ENCODE peak calls at places on chromosomes 5 and 9, in ten cellular contexts. One of them, this sample, is unnamed.

GRCh38 chr5:65359569-65359968 is 122.2 kb downstream of the ADAMTS6 start:
- DNase-seq in omental fat pad: no peak
- DNase-seq in keratinocyte: no peak
- DNase-seq in transverse colon: no peak
- DNase-seq in colonic mucosa: no peak
- DNase-seq in HCT116: no peak
- DNase-seq in endothelial cell: no peak
- DNase-seq in stomach: no peak
- DNase-seq in fibroblast of pulmonary artery: no peak
- DNase-seq in neural crest cell: no peak
- DNase-seq in this sample: no peak

GRCh38 chr9:134052491-134052890 is 15.3 kb downstream of the BRD3 start:
- DNase-seq in omental fat pad: no peak
- DNase-seq in neural crest cell: no peak
- DNase-seq in stomach: no peak
- DNase-seq in keratinocyte: no peak
- DNase-seq in colonic mucosa: no peak
- DNase-seq in transverse colon: no peak
- DNase-seq in endothelial cell: no peak
- DNase-seq in HCT116: no peak
- DNase-seq in fibroblast of pulmonary artery: no peak
- DNase-seq in this sample: no peak

GRCh38 chr5:18420711-18421110 is 786.5 kb downstream of the TAF11L14 start:
- DNase-seq in fibroblast of pulmonary artery: no peak
- DNase-seq in omental fat pad: no peak
- DNase-seq in HCT116: no peak
- DNase-seq in transverse colon: no peak
- DNase-seq in stomach: no peak
- DNase-seq in keratinocyte: no peak
- DNase-seq in colonic mucosa: no peak
- DNase-seq in endothelial cell: no peak
- DNase-seq in neural crest cell: no peak
- DNase-seq in this sample: no peak

GRCh38 chr5:125321654-125322053 is 575.2 kb upstream of the ZNF608 start:
- DNase-seq in omental fat pad: no peak
- DNase-seq in fibroblast of pulmonary artery: no peak
- DNase-seq in transverse colon: no peak
- DNase-seq in HCT116: no peak
- DNase-seq in colonic mucosa: no peak
- DNase-seq in neural crest cell: no peak
- DNase-seq in keratinocyte: no peak
- DNase-seq in stomach: no peak
- DNase-seq in endothelial cell: no peak
- DNase-seq in this sample: no peak

GRCh38 chr9:100590481-100590880 is 12.6 kb downstream of the CAVIN4 start:
- DNase-seq in HCT116: no peak
- DNase-seq in keratinocyte: no peak
- DNase-seq in neural crest cell: no peak
- DNase-seq in colonic mucosa: no peak
- DNase-seq in omental fat pad: no peak
- DNase-seq in stomach: no peak
- DNase-seq in fibroblast of pulmonary artery: peak
- DNase-seq in transverse colon: no peak
- DNase-seq in endothelial cell: no peak
- DNase-seq in this sample: no peak

GRCh38 chr5:154766558-154767281 is 11.5 kb downstream of the LARP1 start:
- DNase-seq in fibroblast of pulmonary artery: no peak
- DNase-seq in HCT116: no peak
- DNase-seq in omental fat pad: no peak
- DNase-seq in colonic mucosa: no peak
- DNase-seq in endothelial cell: no peak
- DNase-seq in keratinocyte: no peak
- DNase-seq in neural crest cell: no peak
- DNase-seq in stomach: no peak
- DNase-seq in transverse colon: no peak
- DNase-seq in this sample: no peak

GRCh38 chr9:96079816-96080215 is 204.3 kb downstream of the ERCC6L2 start:
- DNase-seq in endothelial cell: no peak
- DNase-seq in HCT116: no peak
- DNase-seq in colonic mucosa: no peak
- DNase-seq in fibroblast of pulmonary artery: no peak
- DNase-seq in transverse colon: no peak
- DNase-seq in omental fat pad: no peak
- DNase-seq in keratinocyte: no peak
- DNase-seq in stomach: no peak
- DNase-seq in neural crest cell: no peak
- DNase-seq in this sample: no peak

GRCh38 chr5:137236266-137236665 is 262.9 kb downstream of the SPOCK1 start:
- DNase-seq in neural crest cell: no peak
- DNase-seq in fibroblast of pulmonary artery: no peak
- DNase-seq in keratinocyte: no peak
- DNase-seq in colonic mucosa: no peak
- DNase-seq in HCT116: no peak
- DNase-seq in endothelial cell: no peak
- DNase-seq in transverse colon: no peak
- DNase-seq in omental fat pad: no peak
- DNase-seq in stomach: no peak
- DNase-seq in this sample: no peak

GRCh38 chr9:79384506-79384905 is 187.3 kb upstream of the TLE4 start:
- DNase-seq in transverse colon: no peak
- DNase-seq in HCT116: no peak
- DNase-seq in colonic mucosa: no peak
- DNase-seq in keratinocyte: no peak
- DNase-seq in omental fat pad: no peak
- DNase-seq in endothelial cell: no peak
- DNase-seq in stomach: no peak
- DNase-seq in fibroblast of pulmonary artery: no peak
- DNase-seq in neural crest cell: no peak
- DNase-seq in this sample: no peak

GRCh38 chr9:70683841-70684240 is 269.4 kb upstream of the KLF9 start:
- DNase-seq in stomach: no peak
- DNase-seq in omental fat pad: no peak
- DNase-seq in HCT116: no peak
- DNase-seq in transverse colon: no peak
- DNase-seq in endothelial cell: no peak
- DNase-seq in fibroblast of pulmonary artery: peak
- DNase-seq in keratinocyte: no peak
- DNase-seq in neural crest cell: no peak
- DNase-seq in colonic mucosa: no peak
- DNase-seq in this sample: no peak

GRCh38 chr9:122835313-122835731 is 6.9 kb upstream of the PDCL start:
- DNase-seq in endothelial cell: peak
- DNase-seq in fibroblast of pulmonary artery: no peak
- DNase-seq in colonic mucosa: no peak
- DNase-seq in neural crest cell: no peak
- DNase-seq in transverse colon: no peak
- DNase-seq in HCT116: no peak
- DNase-seq in stomach: no peak
- DNase-seq in keratinocyte: no peak
- DNase-seq in omental fat pad: no peak
- DNase-seq in this sample: no peak

GRCh38 chr5:89187883-89188465 is 305.0 kb upstream of the MEF2C start:
- DNase-seq in HCT116: no peak
- DNase-seq in omental fat pad: no peak
- DNase-seq in keratinocyte: no peak
- DNase-seq in fibroblast of pulmonary artery: no peak
- DNase-seq in endothelial cell: no peak
- DNase-seq in colonic mucosa: no peak
- DNase-seq in neural crest cell: no peak
- DNase-seq in transverse colon: no peak
- DNase-seq in stomach: no peak
- DNase-seq in this sample: no peak

GRCh38 chr9:93464395-93464794 is 11.0 kb upstream of the FAM120AOS start:
- DNase-seq in keratinocyte: no peak
- DNase-seq in stomach: no peak
- DNase-seq in omental fat pad: no peak
- DNase-seq in HCT116: no peak
- DNase-seq in transverse colon: no peak
- DNase-seq in endothelial cell: no peak
- DNase-seq in fibroblast of pulmonary artery: no peak
- DNase-seq in neural crest cell: no peak
- DNase-seq in colonic mucosa: no peak
- DNase-seq in this sample: no peak

GRCh38 chr9:130805510-130806387 is 29.3 kb upstream of the ABL1 start:
- DNase-seq in omental fat pad: no peak
- DNase-seq in keratinocyte: no peak
- DNase-seq in stomach: no peak
- DNase-seq in HCT116: no peak
- DNase-seq in neural crest cell: no peak
- DNase-seq in colonic mucosa: no peak
- DNase-seq in fibroblast of pulmonary artery: no peak
- DNase-seq in endothelial cell: no peak
- DNase-seq in transverse colon: no peak
- DNase-seq in this sample: no peak

DNA sequence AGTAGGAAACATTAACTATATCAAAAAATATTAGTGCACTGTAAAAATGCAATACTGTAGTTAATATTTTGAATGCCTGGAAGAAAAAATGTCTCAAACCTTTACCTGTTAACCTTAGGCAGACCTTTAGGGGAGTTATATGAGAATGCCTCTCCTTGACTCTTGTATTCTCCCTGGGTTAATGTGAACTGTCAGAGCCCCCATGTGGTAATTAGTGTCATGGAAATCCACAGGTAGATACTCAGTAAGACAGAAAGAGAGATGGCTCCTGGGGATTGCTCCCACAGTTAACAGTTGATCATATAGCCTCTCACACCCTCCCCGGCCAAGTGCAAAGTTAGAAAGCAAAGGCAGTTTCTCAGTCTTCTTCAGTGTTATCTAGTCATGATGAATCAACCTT is 742.8 kb downstream of the NR2F1-AS1 start:
- DNase-seq in fibroblast of pulmonary artery: peak
- DNase-seq in stomach: no peak
- DNase-seq in omental fat pad: no peak
- DNase-seq in colonic mucosa: no peak
- DNase-seq in neural crest cell: no peak
- DNase-seq in keratinocyte: no peak
- DNase-seq in transverse colon: no peak
- DNase-seq in HCT116: peak
- DNase-seq in endothelial cell: peak
- DNase-seq in this sample: no peak
- TF ChIP-seq CTCF in fibroblast of pulmonary artery: peak
- TF ChIP-seq CTCF in stomach: no peak
- TF ChIP-seq CTCF in omental fat pad: no peak
- TF ChIP-seq CTCF in colonic mucosa: no peak
- TF ChIP-seq CTCF in neural crest cell: no peak
- TF ChIP-seq CTCF in keratinocyte: no peak
- TF ChIP-seq CTCF in transverse colon: no peak
- TF ChIP-seq CTCF in HCT116: peak
- TF ChIP-seq CTCF in endothelial cell: no peak
- TF ChIP-seq CTCF in this sample: peak

DNA sequence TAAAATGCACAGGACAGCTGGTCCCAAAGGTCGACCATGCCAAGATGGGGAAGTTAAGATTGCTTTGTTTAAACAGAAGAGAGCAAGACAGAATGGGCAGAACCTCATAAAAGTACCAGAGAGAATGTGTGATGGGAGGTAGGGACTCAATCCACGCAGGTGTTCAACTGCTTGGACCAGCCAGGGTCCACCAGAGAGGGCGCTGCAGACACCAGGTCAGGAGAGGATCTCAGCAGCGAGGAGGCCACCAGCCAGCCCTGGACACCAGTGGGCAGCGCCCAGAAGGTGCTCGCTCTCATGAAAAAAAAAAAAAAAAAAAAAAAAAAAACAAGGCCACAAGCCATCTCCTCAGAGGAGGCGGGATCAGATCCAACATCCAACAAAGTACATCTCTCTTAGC is 81.8 kb downstream of the SHC3 start:
- DNase-seq in transverse colon: no peak
- DNase-seq in colonic mucosa: no peak
- DNase-seq in stomach: no peak
- DNase-seq in endothelial cell: no peak
- DNase-seq in keratinocyte: no peak
- DNase-seq in HCT116: no peak
- DNase-seq in fibroblast of pulmonary artery: no peak
- DNase-seq in neural crest cell: no peak
- DNase-seq in omental fat pad: no peak
- DNase-seq in this sample: no peak
- TF ChIP-seq CTCF in transverse colon: no peak
- TF ChIP-seq CTCF in colonic mucosa: no peak
- TF ChIP-seq CTCF in stomach: no peak
- TF ChIP-seq CTCF in endothelial cell: no peak
- TF ChIP-seq CTCF in keratinocyte: no peak
- TF ChIP-seq CTCF in HCT116: no peak
- TF ChIP-seq CTCF in fibroblast of pulmonary artery: no peak
- TF ChIP-seq CTCF in neural crest cell: no peak
- TF ChIP-seq CTCF in omental fat pad: no peak
- TF ChIP-seq CTCF in this sample: no peak

DNA sequence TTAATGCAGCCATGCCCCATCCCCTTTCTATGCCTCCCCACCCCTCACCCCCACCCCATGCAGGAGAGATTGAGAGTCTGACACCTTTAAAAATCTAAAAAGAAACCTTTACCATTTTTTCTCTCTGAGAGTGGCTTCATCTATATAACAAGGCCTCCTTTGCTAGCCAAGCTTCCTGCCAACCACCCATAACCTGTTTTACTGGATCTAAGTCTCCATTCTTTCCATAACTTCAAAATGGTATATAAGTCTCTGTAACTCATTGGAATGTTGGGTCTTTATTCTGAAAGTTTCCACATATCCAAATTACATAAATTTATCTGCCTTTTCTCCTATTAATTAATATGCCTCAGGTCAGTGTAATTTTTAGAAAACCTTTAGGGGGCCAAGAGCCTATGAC is 1174.0 kb downstream of the MAT2B start:
- DNase-seq in stomach: no peak
- DNase-seq in transverse colon: no peak
- DNase-seq in HCT116: no peak
- DNase-seq in omental fat pad: no peak
- DNase-seq in neural crest cell: no peak
- DNase-seq in endothelial cell: no peak
- DNase-seq in fibroblast of pulmonary artery: no peak
- DNase-seq in colonic mucosa: no peak
- DNase-seq in keratinocyte: no peak
- DNase-seq in this sample: no peak
- TF ChIP-seq CTCF in stomach: no peak
- TF ChIP-seq CTCF in transverse colon: no peak
- TF ChIP-seq CTCF in HCT116: no peak
- TF ChIP-seq CTCF in omental fat pad: no peak
- TF ChIP-seq CTCF in neural crest cell: no peak
- TF ChIP-seq CTCF in endothelial cell: no peak
- TF ChIP-seq CTCF in fibroblast of pulmonary artery: no peak
- TF ChIP-seq CTCF in colonic mucosa: no peak
- TF ChIP-seq CTCF in keratinocyte: no peak
- TF ChIP-seq CTCF in this sample: no peak

DNA sequence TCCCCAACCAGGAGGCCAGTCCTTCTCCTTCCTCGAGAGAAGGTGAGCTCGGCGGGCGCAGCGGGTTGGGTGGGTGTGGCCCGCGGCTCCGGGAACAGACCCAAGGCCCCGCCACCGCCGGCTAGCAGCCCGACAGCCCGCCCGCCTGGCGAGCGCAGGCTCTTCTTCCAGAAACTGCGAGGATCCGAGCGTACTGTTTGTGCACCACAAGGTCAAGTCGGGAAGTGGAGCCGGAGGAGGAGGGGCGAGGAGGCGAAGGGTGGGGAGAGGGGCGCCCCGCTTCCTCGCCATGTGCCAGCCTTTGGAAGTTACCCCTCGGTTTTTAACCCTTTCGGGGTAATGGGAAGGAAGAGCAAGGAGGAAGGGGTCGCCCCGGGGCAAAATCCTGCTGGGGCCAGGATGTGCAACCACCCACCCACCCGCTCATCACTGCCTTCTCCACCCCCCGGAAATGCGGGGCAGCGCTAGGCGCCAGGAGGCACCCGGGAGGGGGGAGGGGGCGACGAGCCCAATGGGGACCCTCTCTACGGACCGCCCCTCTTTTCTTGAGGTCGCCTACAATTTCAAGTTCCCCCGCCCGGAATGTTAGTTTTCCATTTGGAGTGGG is 1.1 kb upstream of the JADE2 start:
- DNase-seq in HCT116: no peak
- DNase-seq in fibroblast of pulmonary artery: peak
- DNase-seq in endothelial cell: peak
- DNase-seq in stomach: peak
- DNase-seq in colonic mucosa: peak
- DNase-seq in omental fat pad: peak
- DNase-seq in transverse colon: peak
- DNase-seq in keratinocyte: no peak
- DNase-seq in neural crest cell: peak
- DNase-seq in this sample: peak
- TF ChIP-seq CTCF in HCT116: no peak
- TF ChIP-seq CTCF in fibroblast of pulmonary artery: no peak
- TF ChIP-seq CTCF in endothelial cell: no peak
- TF ChIP-seq CTCF in stomach: no peak
- TF ChIP-seq CTCF in colonic mucosa: no peak
- TF ChIP-seq CTCF in omental fat pad: no peak
- TF ChIP-seq CTCF in transverse colon: peak
- TF ChIP-seq CTCF in keratinocyte: no peak
- TF ChIP-seq CTCF in neural crest cell: no peak
- TF ChIP-seq CTCF in this sample: no peak

This sample was measured in osteocyte.